ENCODE peak calls at places on chromosomes 1 and 21, in seven cellular contexts. Q is vagina, W is K562, Z is stomach, V is transverse colon, I is breast epithelium, M is HCT116. T is an unnamed sample.

GRCh38 chr1:31588751-31589515 is 12.6 kb downstream of the TINAGL1 start:
- DNase-seq in Q (peak; percentile 81), W (peak; percentile 6), Z (peak; percentile 70), V (peak; percentile 69), I (peak; percentile 16), M (no peak), T (peak; percentile 69)

GRCh38 chr1:116765962-116766361 is 11.7 kb downstream of the CD2 start:
- DNase-seq in Q (no peak), W (no peak), Z (no peak), V (no peak), I (no peak), M (no peak), T (no peak)

GRCh38 chr1:218760601-218761570 is 412.8 kb upstream of the LYPLAL1 start:
- DNase-seq in Q (no peak), W (no peak), Z (no peak), V (no peak), I (no peak), M (no peak), T (no peak)

GRCh38 chr21:29181799-29182470 is 51.5 kb downstream of the MAP3K7CL start:
- DNase-seq in Q (no peak), W (no peak), Z (no peak), V (peak; percentile 48), I (peak; percentile 32), M (peak; percentile 36), T (no peak)

GRCh38 chr1:101291562-101292035 is 54.8 kb downstream of the S1PR1 start:
- DNase-seq in Q (peak; percentile 52), W (no peak), Z (no peak), V (no peak), I (peak; percentile 22), M (no peak), T (no peak)

GRCh38 chr21:31363720-31364119 is 19.7 kb upstream of the TIAM1 start:
- DNase-seq in Q (no peak), W (no peak), Z (no peak), V (no peak), I (no peak), M (no peak), T (no peak)

GRCh38 chr1:215749423-215749822 is 182.3 kb downstream of the KCTD3 start:
- DNase-seq in Q (no peak), W (no peak), Z (no peak), V (no peak), I (no peak), M (no peak), T (no peak)

GRCh38 chr1:109786531-109787021 is 22.9 kb upstream of the EPS8L3 start:
- DNase-seq in Q (no peak), W (no peak), Z (peak; percentile 25), V (peak; percentile 75), I (no peak), M (no peak), T (peak; percentile 59)

GRCh38 chr1:87956072-87956471 is 627.4 kb downstream of the LMO4 start:
- DNase-seq in Q (no peak), W (no peak), Z (no peak), V (no peak), I (no peak), M (peak; percentile 32), T (peak; percentile 67)

GRCh38 chr1:109513110-109513702 is 3.7 kb upstream of the AMIGO1 start:
- DNase-seq in Q (no peak), W (no peak), Z (no peak), V (no peak), I (no peak), M (no peak), T (no peak)

GRCh38 chr21:29321908-29322569 is 23.3 kb downstream of the BACH1 start:
- DNase-seq in Q (no peak), W (no peak), Z (no peak), V (no peak), I (no peak), M (no peak), T (no peak)

GRCh38 chr1:183777359-183777758 is 27.6 kb upstream of the RGL1 start:
- DNase-seq in Q (no peak), W (no peak), Z (no peak), V (no peak), I (no peak), M (no peak), T (no peak)

GRCh38 chr1:103106426-103107321 is 1.6 kb downstream of the COL11A1 start:
- DNase-seq in Q (no peak), W (no peak), Z (no peak), V (no peak), I (no peak), M (peak; percentile 0), T (peak; percentile 66)

GRCh38 chr1:220691039-220691684 is 999 bp downstream of the C1orf115 start:
- DNase-seq in Q (no peak), W (no peak), Z (no peak), V (peak; percentile 51), I (no peak), M (no peak), T (no peak)

GRCh38 chr21:14056771-14057191 is 154.0 kb downstream of the LIPI start:
- DNase-seq in Q (no peak), W (no peak), Z (no peak), V (no peak), I (no peak), M (no peak), T (peak; percentile 64)

GRCh38 chr1:235077571-235078479 is 50.8 kb downstream of the TOMM20 start:
- DNase-seq in Q (no peak), W (no peak), Z (no peak), V (no peak), I (no peak), M (no peak), T (no peak)

GRCh38 chr1:151346082-151346768 is 827 bp downstream of the RFX5 start:
- DNase-seq in Q (no peak), W (no peak), Z (no peak), V (no peak), I (no peak), M (no peak), T (no peak)

GRCh38 chr1:246161626-246162025 is 345.5 kb downstream of the SMYD3 start:
- DNase-seq in Q (no peak), W (no peak), Z (no peak), V (no peak), I (no peak), M (no peak), T (no peak)

GRCh38 chr1:27058976-27059688 is 46.5 kb upstream of the TENT5B start:
- DNase-seq in Q (no peak), W (no peak), Z (no peak), V (no peak), I (no peak), M (no peak), T (no peak)

GRCh38 chr1:152451254-152451653 is 37.2 kb upstream of the CRNN start:
- DNase-seq in Q (peak; percentile 60), W (peak; percentile 21), Z (no peak), V (no peak), I (no peak), M (no peak), T (no peak)
- TF ChIP-seq CTCF in Q (no peak), W (peak; percentile 25), Z (no peak), V (no peak), I (no peak), M (peak; percentile 60), T (no peak)

DNA sequence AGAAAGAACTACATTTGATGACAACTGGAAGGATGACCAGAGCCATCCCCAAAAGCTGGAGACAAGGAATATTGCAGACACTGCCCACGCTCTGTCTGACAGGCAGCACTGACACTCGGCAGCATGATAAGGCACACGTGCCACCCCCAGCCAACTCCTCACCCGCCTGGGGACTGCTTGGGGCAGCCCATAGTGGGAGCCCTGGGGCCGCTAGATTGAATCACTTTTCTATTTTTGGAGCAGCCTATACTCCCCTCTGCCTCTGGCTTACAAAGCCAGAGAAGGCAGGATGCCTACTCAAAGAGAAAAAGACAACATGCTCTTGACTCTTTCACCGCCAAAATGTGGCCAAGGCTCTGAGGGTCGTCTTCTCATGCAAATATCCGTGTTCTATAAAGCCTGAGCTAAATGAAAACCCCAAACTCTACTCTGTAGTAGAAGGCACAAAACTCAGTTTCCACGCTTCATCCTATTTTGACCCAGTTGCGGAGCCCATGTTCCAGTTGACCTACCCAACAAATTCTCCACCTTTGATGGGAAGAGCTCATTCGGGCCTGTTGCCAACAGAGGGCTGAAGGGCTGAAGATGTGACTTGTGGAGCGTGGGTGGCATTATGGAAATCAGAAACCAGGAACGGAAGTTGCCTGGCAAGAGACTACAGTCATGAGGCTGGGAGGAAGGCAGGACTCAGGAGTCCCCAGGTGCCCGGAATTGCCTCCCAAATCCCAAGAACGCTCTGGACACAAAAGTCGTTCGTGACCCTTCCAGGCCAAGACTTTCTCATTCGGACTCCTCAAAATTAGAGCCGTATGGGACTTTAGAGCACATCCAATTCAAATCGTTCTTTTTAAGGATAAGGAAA is 1.1 kb downstream of the SMG5 start:
- DNase-seq in Q (no peak), W (peak; percentile 74), Z (no peak), V (no peak), I (no peak), M (no peak), T (no peak)
- TF ChIP-seq POLR2A in Q (no peak), W (no peak), Z (no peak), V (no peak), I (no peak), M (no peak), T (no peak)

DNA sequence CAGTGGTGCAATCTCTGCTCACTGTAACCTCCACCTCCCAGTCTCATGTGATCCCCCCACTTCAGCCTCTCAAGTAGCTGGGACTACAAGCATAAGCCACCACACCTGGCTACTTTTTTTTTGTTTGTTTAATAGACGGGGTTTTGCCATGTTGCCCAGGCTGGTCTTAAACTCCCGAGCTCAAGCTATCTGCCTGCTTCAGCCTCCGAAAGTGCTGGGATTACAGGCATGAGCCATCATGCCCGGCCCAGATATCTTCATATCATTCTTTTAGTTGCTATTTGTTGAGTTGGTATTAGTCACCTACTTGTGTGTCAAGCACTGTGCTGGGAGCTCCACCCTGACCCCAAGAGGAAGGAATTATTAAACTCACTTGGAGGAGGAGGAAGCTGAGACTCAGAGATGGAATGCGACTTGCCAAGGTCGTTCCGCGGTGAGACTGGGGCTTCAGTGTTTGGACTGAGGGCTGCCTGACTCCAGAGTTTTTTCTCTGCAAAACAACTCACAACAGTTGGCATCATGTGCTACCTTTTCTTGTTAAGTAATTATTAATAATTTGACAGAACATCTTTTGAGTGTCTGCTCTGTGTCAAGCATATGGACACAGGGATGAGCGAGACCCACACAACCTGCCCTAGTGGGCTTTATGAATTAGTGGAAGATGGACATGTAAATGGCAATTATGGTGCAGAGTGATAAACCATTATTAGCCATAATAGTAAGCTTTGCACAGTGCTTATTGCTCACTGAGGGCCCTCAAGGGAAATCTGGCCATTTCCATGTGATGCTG is 132.0 kb downstream of the FOXD2 start:
- DNase-seq in Q (no peak), W (no peak), Z (peak; percentile 65), V (peak; percentile 63), I (peak; percentile 50), M (peak; percentile 79), T (no peak)
- TF ChIP-seq POLR2AphosphoS5 in Q (no peak), W (no peak), Z (peak; percentile 14), V (no peak), I (no peak), M (no peak), T (no peak)

GRCh38 chr21:45474323-45474950 is 67.8 kb downstream of the SLC19A1 start:
- DNase-seq in Q (no peak), W (no peak), Z (no peak), V (no peak), I (no peak), M (no peak), T (no peak)

GRCh38 chr21:45473496-45474322 is 68.5 kb downstream of the SLC19A1 start:
- DNase-seq in Q (no peak), W (no peak), Z (no peak), V (no peak), I (no peak), M (no peak), T (no peak)

GRCh38 chr21:45475004-45475685 is 67.1 kb downstream of the SLC19A1 start:
- DNase-seq in Q (no peak), W (no peak), Z (no peak), V (no peak), I (no peak), M (no peak), T (no peak)

GRCh38 chr21:45471229-45472052 is 66.5 kb downstream of the COL18A1 start:
- DNase-seq in Q (no peak), W (no peak), Z (no peak), V (no peak), I (no peak), M (no peak), T (peak; percentile 87)

GRCh38 chr21:45472445-45473365 is 67.7 kb downstream of the COL18A1 start:
- DNase-seq in Q (no peak), W (no peak), Z (no peak), V (no peak), I (no peak), M (no peak), T (no peak)
- TF ChIP-seq CTCF in Q (no peak), W (no peak), Z (no peak), V (no peak), I (no peak), M (no peak), T (no peak)

T was measured in sigmoid colon.